ENCODE peak calls at places on chromosomes 16 and 17, in five cellular contexts. Y is transverse colon, J is HCT116, G is cardiac muscle cell, R is HL-60. Z is an unnamed sample.
A peak's percentile ranks its signal among the peaks of the same experiment; 100 is the strongest.

GRCh38 chr16:13478991-13479390 is 441.0 kb upstream of the ERCC4 start:
- DNase-seq in G (no peak), Y (no peak), R (no peak), J (no peak), Z (no peak)

GRCh38 chr16:85514601-85515318 is 98.4 kb upstream of the GSE1 start:
- DNase-seq in J (peak; percentile 81), R (no peak), G (no peak), Y (peak; percentile 56), Z (peak; percentile 92)

GRCh38 chr16:19715566-19715965 is 2.5 kb downstream of the KNOP1 start:
- DNase-seq in J (no peak), Y (no peak), R (no peak), G (no peak), Z (peak; percentile 53)

GRCh38 chr17:28570716-28571254 is 539 bp downstream of the PIGS start:
- DNase-seq in R (no peak), J (no peak), Y (peak; percentile 53), G (peak; percentile 44), Z (no peak)

GRCh38 chr17:68356949-68357455 is 65.7 kb downstream of the ARSG start:
- DNase-seq in R (no peak), J (no peak), G (no peak), Y (no peak), Z (no peak)

GRCh38 chr16:28873543-28874201 is 4.6 kb upstream of the ATP2A1 start:
- DNase-seq in J (no peak), R (no peak), G (no peak), Y (peak; percentile 30), Z (no peak)

GRCh38 chr16:81036751-81037350 is 1.2 kb downstream of the ATMIN start:
- DNase-seq in R (no peak), Y (no peak), J (no peak), G (no peak), Z (peak; percentile 9)

GRCh38 chr16:26787924-26788323 is 278.8 kb upstream of the C16orf82 start:
- DNase-seq in J (peak; percentile 13), R (no peak), G (no peak), Y (no peak), Z (no peak)

GRCh38 chr16:8173111-8173644 is 417.1 kb downstream of the TMEM114 start:
- DNase-seq in R (peak; percentile 68), J (peak; percentile 23), Y (peak; percentile 68), G (peak; percentile 86), Z (peak; percentile 25)

DNA sequence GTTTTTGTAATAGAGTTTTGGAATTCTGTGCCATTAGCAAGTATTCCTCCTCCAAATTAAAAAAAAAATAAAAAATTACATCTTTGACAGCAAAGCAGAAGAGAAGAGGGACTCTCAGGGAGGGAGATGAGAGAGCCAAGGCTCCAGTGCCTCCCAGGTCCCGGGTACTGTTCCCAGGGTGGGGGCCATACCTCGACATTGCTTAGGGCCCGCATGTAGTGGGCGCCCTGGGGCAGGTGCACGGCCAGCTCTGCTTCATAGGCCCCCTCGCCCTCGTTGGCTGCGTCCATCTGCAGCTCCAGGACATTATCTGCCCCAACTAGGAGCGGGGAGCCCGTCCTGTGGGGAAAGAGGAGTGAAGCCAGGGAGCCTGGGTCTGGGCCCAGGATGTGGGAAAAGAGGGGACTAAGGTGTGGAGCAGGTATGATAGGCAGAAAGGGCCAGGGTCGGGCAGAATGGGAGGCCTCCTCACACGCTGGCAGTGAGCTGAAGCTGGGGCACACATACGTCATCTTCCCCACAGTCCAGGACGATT is 11.2 kb downstream of the ITGA2B start:
- DNase-seq in G (no peak), R (no peak), Y (no peak), J (no peak), Z (no peak)
- H3K27ac ChIP-seq in G (no peak overlapping the region), R (no peak overlapping the region), Y (no peak overlapping the region), J (no peak overlapping the region), Z (no peak overlapping the region)

GRCh38 chr16:4273858-4274291 is 1.1 kb upstream of the TFAP4 start:
- DNase-seq in Y (peak; percentile 55), J (peak; percentile 51), G (peak; percentile 61), R (peak; percentile 76), Z (peak; percentile 60)
- TF ChIP-seq CTCF in Y (peak; percentile 32), J (peak; percentile 43), G (peak; percentile 35), R (no peak), Z (peak; percentile 34)

DNA sequence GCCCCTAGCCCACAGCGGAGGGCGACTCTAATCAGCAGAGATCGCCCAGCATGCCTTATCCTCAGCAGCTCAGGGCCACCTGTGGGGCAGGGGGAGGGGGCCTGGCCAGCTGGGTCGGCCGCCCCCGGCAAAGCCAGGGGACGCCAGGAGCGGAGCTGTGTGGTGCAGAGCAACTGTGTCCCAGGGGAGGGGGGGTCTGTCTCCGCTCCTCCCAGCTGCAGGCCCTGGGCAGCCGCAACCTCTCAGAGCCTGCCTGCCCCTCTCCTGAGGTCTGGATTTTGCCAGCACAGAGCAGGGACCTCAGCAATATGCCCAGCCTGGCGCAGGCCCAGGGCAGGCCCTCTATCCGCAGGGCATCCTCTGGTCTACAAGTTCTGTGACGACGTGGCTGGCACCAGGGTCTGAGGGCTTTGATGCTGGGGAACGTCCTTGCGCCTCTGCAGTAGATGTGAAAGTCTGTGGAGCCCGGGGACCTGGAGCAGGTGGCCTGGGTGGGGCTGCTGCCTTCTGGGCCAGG is 36.5 kb upstream of the SLC38A10 start:
- DNase-seq in J (no peak), G (no peak), R (no peak), Y (no peak), Z (no peak)
- H3K27ac ChIP-seq in J (no peak overlapping the region), G (no peak overlapping the region), R (no peak overlapping the region), Y (no peak overlapping the region), Z (peak overlapping the region; percentile 99)

GRCh38 chr16:87391950-87392822 is at the start of gene MAP1LC3B:
- DNase-seq in R (peak; percentile 68), J (peak; percentile 92), G (peak; percentile 97), Y (peak; percentile 98), Z (peak; percentile 93)
- TF ChIP-seq CTCF in R (no peak), J (no peak), G (no peak), Y (no peak), Z (no peak)

GRCh38 chr16:56855936-56856335 is 9.1 kb upstream of the SLC12A3 start:
- DNase-seq in R (no peak), J (no peak), G (no peak), Y (no peak), Z (no peak)
- H3K27ac ChIP-seq in R (no peak overlapping the region), J (no peak overlapping the region), G (no peak overlapping the region), Y (no peak overlapping the region), Z (no peak overlapping the region)

GRCh38 chr17:50087912-50088405 is 7.2 kb upstream of the PDK2 start:
- DNase-seq in G (no peak), Y (no peak), J (no peak), R (no peak), Z (no peak)
- TF ChIP-seq CTCF in G (no peak), Y (no peak), J (no peak), R (no peak), Z (no peak)

GRCh38 chr17:19410875-19411291 is at the start of gene RNF112:
- DNase-seq in R (no peak), G (no peak), Y (no peak), J (no peak), Z (no peak)

GRCh38 chr17:19413725-19414124 is 2.7 kb downstream of the RNF112 start:
- DNase-seq in R (no peak), Y (no peak), G (no peak), J (no peak), Z (no peak)

GRCh38 chr17:19411641-19412040 is 609 bp downstream of the RNF112 start:
- DNase-seq in G (no peak), J (no peak), Y (no peak), R (no peak), Z (no peak)

GRCh38 chr17:19412984-19413383 is 2.0 kb downstream of the RNF112 start:
- DNase-seq in G (no peak), J (no peak), R (no peak), Y (no peak), Z (no peak)

DNA sequence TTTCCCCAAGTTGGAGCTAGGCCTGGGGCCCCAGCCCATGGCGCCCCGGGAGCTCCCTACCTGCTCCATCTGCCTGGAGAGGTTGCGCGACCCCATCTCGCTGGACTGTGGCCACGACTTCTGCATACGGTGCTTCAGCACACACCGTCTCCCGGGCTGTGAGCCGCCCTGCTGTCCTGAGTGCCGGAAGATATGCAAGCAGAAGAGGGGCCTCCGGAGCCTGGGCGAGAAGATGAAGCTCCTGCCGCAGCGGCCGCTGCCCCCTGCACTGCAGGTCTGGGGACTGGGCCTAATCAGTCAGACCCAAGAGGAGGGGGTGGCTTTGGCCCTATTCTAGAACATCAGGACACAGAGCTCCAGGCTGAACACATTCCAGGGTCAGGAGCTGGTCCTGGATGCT is 1.5 kb downstream of the RNF112 start:
- DNase-seq in R (no peak), Y (no peak), G (no peak), J (no peak), Z (no peak)
- H3K27ac ChIP-seq in R (no peak overlapping the region), Y (no peak overlapping the region), G (no peak overlapping the region), J (no peak overlapping the region), Z (no peak overlapping the region)

GRCh38 chr16:51719376-51719775 is 568.3 kb upstream of the SALL1 start:
- DNase-seq in R (no peak), G (no peak), J (no peak), Y (no peak), Z (no peak)

GRCh38 chr16:51723016-51723724 is 572.1 kb upstream of the SALL1 start:
- DNase-seq in G (no peak), J (no peak), Y (no peak), R (no peak), Z (no peak)

DNA sequence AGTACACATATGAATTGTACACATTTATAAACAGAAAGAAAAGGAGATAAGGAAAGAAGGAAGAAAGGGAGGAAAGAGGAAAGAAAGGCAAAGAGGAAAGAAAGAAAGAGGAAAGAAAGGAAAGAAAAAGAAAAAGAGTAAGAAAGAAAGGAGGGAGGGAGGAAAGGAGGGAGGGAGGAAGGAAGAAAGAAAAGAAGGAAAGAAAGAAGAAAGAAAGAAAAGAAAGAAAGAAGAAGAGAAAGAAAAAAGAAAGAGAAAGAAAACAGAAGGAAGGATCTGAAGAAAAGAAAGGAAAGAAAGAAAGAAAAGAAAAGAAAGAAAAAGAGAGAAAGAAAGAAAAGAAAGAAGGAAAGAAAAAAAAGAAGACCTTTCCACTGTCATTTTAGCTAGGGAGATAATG is 571.4 kb upstream of the SALL1 start:
- DNase-seq in J (no peak), Y (no peak), G (no peak), R (no peak), Z (no peak)
- TF ChIP-seq CTCF in J (no peak), Y (no peak), G (no peak), R (no peak), Z (no peak)

GRCh38 chr16:15703029-15703736 is 53.1 kb downstream of the NDE1 start:
- DNase-seq in G (no peak), J (no peak), R (no peak), Y (no peak), Z (no peak)

GRCh38 chr16:15707332-15707731 is 57.3 kb downstream of the NDE1 start:
- DNase-seq in G (no peak), R (no peak), J (no peak), Y (no peak), Z (no peak)

GRCh38 chr16:15701975-15702970 is 52.2 kb downstream of the NDE1 start:
- DNase-seq in G (no peak), Y (no peak), R (no peak), J (no peak), Z (no peak)

GRCh38 chr16:15704545-15704987 is 54.5 kb downstream of the NDE1 start:
- DNase-seq in G (peak; percentile 83), R (peak; percentile 33), Y (peak; percentile 78), J (peak; percentile 39), Z (peak; percentile 58)

GRCh38 chr16:15705064-15705565 is 55.1 kb downstream of the NDE1 start:
- DNase-seq in R (no peak), Y (no peak), G (no peak), J (no peak), Z (no peak)
- H3K27ac ChIP-seq in R (no peak overlapping the region), Y (peak overlapping the region; percentile 20), G (no peak overlapping the region), J (no peak overlapping the region), Z (peak overlapping the region; percentile 25)

Z was measured in RWPE1.